ENCODE peak calls at places on chromosomes 5 and 9, in eight cellular contexts. D, S, A, V, T, C, W and M are unnamed samples.
A peak's percentile ranks its signal among the peaks of the same experiment; 100 is the strongest.

GRCh38 chr9:127452481-127453092 is 1.3 kb downstream of the LRSAM1 start:
- DNase-seq in S (no peak), W (no peak), A (no peak), D (peak; percentile 68), C (no peak), V (peak; percentile 51), T (peak; percentile 46), M (no peak)

GRCh38 chr9:76996700-76997099 is 22.8 kb upstream of the FOXB2 start:
- DNase-seq in V (peak; percentile 72), T (peak; percentile 18), C (peak; percentile 81), D (peak; percentile 31), S (no peak), W (no peak), A (peak; percentile 5), M (no peak)

GRCh38 chr5:56534102-56534501 is 281.2 kb upstream of the MAP3K1 start:
- DNase-seq in W (no peak), S (peak; percentile 24), D (no peak), C (no peak), T (peak; percentile 58), A (no peak), V (peak; percentile 80), M (peak; percentile 72)

GRCh38 chr5:179196420-179197079 is 136.4 kb downstream of the ZNF354C start:
- DNase-seq in A (no peak), D (no peak), W (no peak), T (no peak), S (no peak), C (no peak), V (no peak), M (no peak)

GRCh38 chr9:95147452-95147851 is 170.1 kb downstream of the FANCC start:
- DNase-seq in D (no peak), V (no peak), S (no peak), W (no peak), A (no peak), C (no peak), T (no peak), M (no peak)

GRCh38 chr5:98157368-98157767 is 616.1 kb upstream of the RGMB start:
- DNase-seq in C (peak; percentile 23), T (no peak), A (no peak), S (no peak), D (no peak), W (no peak), V (no peak), M (no peak)

GRCh38 chr5:38600334-38601045 is 44.0 kb upstream of the LIFR start:
- DNase-seq in T (peak; percentile 63), V (no peak), D (no peak), C (no peak), S (no peak), A (no peak), W (no peak), M (no peak)

GRCh38 chr9:114501786-114502682 is 3.2 kb downstream of the WHRN start:
- DNase-seq in S (no peak), W (peak; percentile 43), A (no peak), V (peak; percentile 66), T (peak; percentile 64), C (peak; percentile 77), D (no peak), M (peak; percentile 20)

GRCh38 chr9:14096182-14096922 is 217.6 kb downstream of the NFIB start:
- DNase-seq in W (no peak), D (peak; percentile 50), T (no peak), A (no peak), C (peak; percentile 53), S (no peak), V (peak; percentile 30), M (no peak)

GRCh38 chr9:81562221-81563019 is 126.9 kb downstream of the TLE1 start:
- DNase-seq in A (no peak), T (peak; percentile 89), W (no peak), C (no peak), S (peak; percentile 74), V (peak; percentile 35), D (no peak), M (peak; percentile 91)

GRCh38 chr9:7454490-7455110 is 345.0 kb downstream of the DMAC1 start:
- DNase-seq in A (no peak), V (no peak), W (no peak), C (no peak), D (no peak), S (no peak), T (no peak), M (no peak)

GRCh38 chr5:53882637-53883036 is 322.2 kb downstream of the NDUFS4 start:
- DNase-seq in D (no peak), C (peak; percentile 70), S (no peak), W (no peak), T (no peak), A (no peak), V (no peak), M (no peak)

GRCh38 chr5:171442287-171443042 is 23.0 kb downstream of the FGF18 start:
- DNase-seq in W (no peak), S (no peak), A (no peak), C (no peak), V (peak; percentile 47), T (no peak), D (no peak), M (no peak)

GRCh38 chr9:1619915-1620705 is 395.0 kb upstream of the SMARCA2 start:
- DNase-seq in V (no peak), T (peak; percentile 48), C (peak; percentile 51), W (peak; percentile 10), A (no peak), S (no peak), D (no peak), M (no peak)

GRCh38 chr9:107292811-107293554 is 9.9 kb downstream of the RAD23B start:
- DNase-seq in D (no peak), S (no peak), A (no peak), T (no peak), W (no peak), C (no peak), V (no peak), M (peak; percentile 43)

GRCh38 chr9:99076483-99077171 is 28.3 kb upstream of the TGFBR1 start:
- DNase-seq in A (no peak), V (no peak), S (no peak), D (no peak), C (no peak), W (no peak), T (no peak), M (no peak)

GRCh38 chr9:16611001-16611400 is 259.5 kb downstream of the BNC2 start:
- DNase-seq in V (no peak), T (no peak), W (no peak), D (no peak), C (no peak), A (no peak), S (no peak), M (no peak)

GRCh38 chr5:32562056-32562455 is 23.3 kb upstream of the SUB1 start:
- DNase-seq in A (no peak), W (no peak), V (no peak), S (no peak), C (no peak), D (no peak), T (no peak), M (no peak)

GRCh38 chr9:30519756-30520155 is 1864.7 kb upstream of the ACO1 start:
- DNase-seq in V (no peak), D (no peak), S (no peak), A (no peak), T (peak; percentile 11), W (no peak), C (no peak), M (no peak)

GRCh38 chr5:111745075-111745474 is 11.9 kb downstream of the NREP start:
- DNase-seq in W (no peak), C (no peak), S (no peak), D (no peak), A (no peak), V (no peak), T (no peak), M (no peak)
- TF ChIP-seq CTCF in W (no peak), C (no peak), S (no peak), D (no peak), A (no peak), V (no peak), T (no peak), M (no peak)

DNA sequence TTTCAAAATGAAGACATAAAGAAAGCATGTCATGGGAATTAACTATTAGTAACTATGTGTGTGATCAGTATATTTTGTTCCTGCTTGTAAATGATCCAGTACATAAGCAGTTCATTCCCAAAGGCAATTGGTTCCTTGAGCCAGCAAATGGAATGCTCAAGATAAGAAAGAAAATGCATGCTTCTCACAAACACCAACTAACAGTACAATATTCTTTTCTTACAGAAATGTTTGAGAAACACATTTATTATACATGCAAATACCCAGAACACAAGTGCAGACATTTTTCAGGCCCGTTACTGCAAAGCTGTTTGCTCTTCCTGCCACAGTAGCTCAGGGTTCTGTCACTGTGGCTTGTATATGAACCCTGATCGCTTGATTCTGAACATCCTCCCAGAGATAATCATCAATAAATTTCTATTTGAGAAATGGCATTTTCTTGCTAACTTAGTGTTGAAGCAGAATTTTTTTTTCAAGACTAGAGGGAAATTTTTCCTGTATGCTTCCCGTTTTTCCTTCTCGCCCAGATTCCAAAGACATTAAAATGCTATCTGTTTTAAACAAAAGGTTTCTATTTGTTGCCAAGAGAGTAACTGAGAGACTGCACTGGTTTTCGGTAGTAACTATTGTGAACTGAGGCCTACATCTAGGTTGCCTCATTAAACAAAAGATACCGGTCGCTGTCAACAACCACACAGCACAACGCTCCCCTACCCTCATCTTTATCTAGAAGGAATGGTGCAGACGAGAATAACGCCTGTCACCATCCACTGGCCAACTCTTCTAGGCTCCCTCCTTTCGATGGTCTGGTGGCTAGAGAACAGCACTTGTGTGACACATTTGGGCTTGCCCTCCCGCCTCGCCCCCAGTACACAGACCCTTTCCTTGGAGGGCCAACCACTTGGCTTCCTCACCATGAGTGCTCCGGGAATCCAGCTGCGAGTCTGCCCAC is 1.7 kb downstream of the GNAQ start:
- DNase-seq in S (no peak), W (no peak), T (no peak), A (no peak), D (no peak), V (peak; percentile 17), C (peak; percentile 40), M (peak; percentile 20)
- H3K9me2 ChIP-seq in S (no peaks in the 10 kb centered on the region), W (no peaks in the 10 kb centered on the region), T (no peaks in the 10 kb centered on the region), A (no peaks in the 10 kb centered on the region), D (no peaks in the 10 kb centered on the region), V (no peaks in the 10 kb centered on the region), C (no peaks in the 10 kb centered on the region), M (no peaks in the 10 kb centered on the region)

GRCh38 chr5:6830643-6831239 is 117.5 kb downstream of the TENT4A start:
- DNase-seq in A (no peak), D (no peak), T (no peak), C (no peak), S (no peak), V (no peak), W (no peak), M (no peak)
- H3K4me1 ChIP-seq in A (no peaks in the 10 kb centered on the region), D (no peaks in the 10 kb centered on the region), T (no peaks in the 10 kb centered on the region), C (no peaks in the 10 kb centered on the region), S (no peaks in the 10 kb centered on the region), V (no peaks in the 10 kb centered on the region), W (peaks cover 31% of the 10 kb centered on the region), M (no peaks in the 10 kb centered on the region)

DNA sequence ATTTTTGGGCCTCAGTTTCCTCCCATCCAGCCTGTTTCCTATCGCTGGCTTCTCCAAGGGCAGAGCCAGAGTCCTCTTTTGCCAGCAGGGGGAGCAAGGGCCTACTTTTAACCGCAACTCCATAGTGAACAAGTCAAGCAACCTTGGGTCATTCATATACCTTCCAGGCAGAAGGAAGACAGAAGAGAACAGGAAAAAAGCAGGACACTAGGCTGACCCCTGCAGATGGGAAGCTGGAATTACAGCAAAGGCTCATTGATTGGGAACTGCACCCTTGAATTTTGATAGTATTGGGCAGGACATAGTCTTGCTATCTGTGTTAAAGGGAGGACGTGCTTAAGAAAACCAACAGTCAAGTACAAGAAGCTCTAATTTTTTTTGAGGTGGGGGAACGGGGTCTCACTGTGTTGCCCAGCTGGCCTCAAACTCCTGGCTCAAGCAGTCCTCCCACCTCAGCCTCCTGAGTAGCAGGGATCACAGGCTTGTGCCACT is 30.1 kb downstream of the QRFP start:
- DNase-seq in T (peak; percentile 90), W (peak; percentile 42), S (peak; percentile 92), V (peak; percentile 90), A (peak; percentile 63), D (peak; percentile 79), C (peak; percentile 97), M (peak; percentile 86)
- TF ChIP-seq CTCF in T (peak; percentile 98), W (peak; percentile 86), S (peak; percentile 99), V (peak; percentile 90), A (peak; percentile 94), D (peak; percentile 99), C (peak; percentile 100), M (peak; percentile 96)